ENCODE peak calls at places on chromosomes 11 and 22, in five cellular contexts. R, B, A, G and Q are unnamed samples.

GRCh38 chr11:112773256-112773655 is 188.0 kb upstream of the NCAM1 start:
- DNase-seq in R (no peak), B (no peak), A (no peak), G (no peak), Q (no peak)

GRCh38 chr22:40376149-40376548 is 5.8 kb downstream of the SGSM3 start:
- DNase-seq in A (no peak), G (no peak), B (no peak), R (no peak), Q (no peak)

GRCh38 chr11:103279821-103280220 is 170.6 kb downstream of the DYNC2H1 start:
- DNase-seq in A (no peak), G (peak; percentile 23), R (no peak), B (no peak), Q (no peak)

GRCh38 chr22:38733329-38734202 is 22.2 kb downstream of the SUN2 start:
- DNase-seq in A (no peak), G (peak; percentile 48), R (peak; percentile 37), B (no peak), Q (no peak)

GRCh38 chr11:68352591-68352990 is 40.2 kb downstream of the LRP5 start:
- DNase-seq in B (no peak), R (no peak), A (no peak), G (no peak), Q (no peak)

GRCh38 chr11:128054323-128054910 is 532.9 kb downstream of the ETS1 start:
- DNase-seq in G (peak; percentile 79), R (no peak), A (no peak), B (no peak), Q (no peak)

GRCh38 chr11:1842149-1843097 is 3.6 kb downstream of the TNNI2 start:
- DNase-seq in B (no peak), R (no peak), G (no peak), A (no peak), Q (no peak)

GRCh38 chr11:1628506-1629325 is 859 bp upstream of the KRTAP5-5 start:
- DNase-seq in A (no peak), G (peak; percentile 59), R (peak; percentile 65), B (peak; percentile 58), Q (no peak)

GRCh38 chr11:72411623-72412532 is 22.5 kb downstream of the CLPB start:
- DNase-seq in B (peak; percentile 60), R (peak; percentile 13), A (no peak), G (no peak), Q (no peak)

GRCh38 chr11:119322360-119322739 is 5.4 kb upstream of the MCAM start:
- DNase-seq in G (no peak), R (no peak), A (no peak), B (no peak), Q (no peak)

GRCh38 chr11:8661036-8661435 is 21.4 kb downstream of the TRIM66 start:
- DNase-seq in B (no peak), A (no peak), R (no peak), G (no peak), Q (no peak)

GRCh38 chr11:86812981-86813380 is 12.6 kb downstream of the PRSS23 start:
- DNase-seq in A (no peak), G (no peak), R (no peak), B (no peak), Q (no peak)

GRCh38 chr11:30284836-30285235 is 38.1 kb upstream of the ARL14EP start:
- DNase-seq in R (no peak), B (no peak), G (no peak), A (no peak), Q (no peak)

GRCh38 chr22:48047722-48048500 is 1285.5 kb downstream of the TBC1D22A start:
- DNase-seq in A (no peak), G (no peak), B (no peak), R (no peak), Q (peak; percentile 57)

GRCh38 chr11:82732734-82733443 is 775 bp downstream of the FAM181B start:
- DNase-seq in R (peak; percentile 46), A (no peak), B (no peak), G (peak; percentile 18), Q (no peak)

GRCh38 chr11:78832226-78832947 is 257.7 kb upstream of the NARS2 start:
- DNase-seq in A (no peak), B (no peak), R (no peak), G (no peak), Q (no peak)

GRCh38 chr11:100094121-100094865 is 592.8 kb upstream of the ARHGAP42 start:
- DNase-seq in R (no peak), B (no peak), G (no peak), A (no peak), Q (no peak)

GRCh38 chr11:17775507-17776212 is 41.1 kb downstream of the KCNC1 start:
- DNase-seq in R (no peak), G (no peak), A (no peak), B (no peak), Q (no peak)